ENCODE peak calls at places on chromosomes 16 and 17, in six cellular contexts. One of them, this sample, is unnamed.

GRCh38 chr17:55652114-55652513 is 70.5 kb downstream of the TMEM100 start:
- DNase-seq in NCI-H2081: no peak
- DNase-seq in GF-D8: no peak
- DNase-seq in stimulated activated CD8-positive, alpha-beta memory T cell treated with anti-CD3 and anti-CD28 coated beads, Interleukin-7, amount 100 ng/mL, for 24 hours: no peak
- DNase-seq in progenitor cell of endocrine pancreas: no peak
- DNase-seq in activated naive CD4-positive, alpha-beta T cell treated with anti-CD3 and anti-CD28 coated beads for 36 hours: no peak
- DNase-seq in this sample: no peak

GRCh38 chr17:81508639-81509047 is 4.0 kb downstream of the ACTG1 start:
- DNase-seq in activated naive CD4-positive, alpha-beta T cell treated with anti-CD3 and anti-CD28 coated beads for 36 hours: no peak
- DNase-seq in GF-D8: no peak
- DNase-seq in stimulated activated CD8-positive, alpha-beta memory T cell treated with anti-CD3 and anti-CD28 coated beads, Interleukin-7, amount 100 ng/mL, for 24 hours: no peak
- DNase-seq in progenitor cell of endocrine pancreas: no peak
- DNase-seq in NCI-H2081: no peak
- DNase-seq in this sample: no peak

GRCh38 chr16:87541882-87542234 is 49.0 kb upstream of the ZCCHC14 start:
- DNase-seq in stimulated activated CD8-positive, alpha-beta memory T cell treated with anti-CD3 and anti-CD28 coated beads, Interleukin-7, amount 100 ng/mL, for 24 hours: no peak
- DNase-seq in activated naive CD4-positive, alpha-beta T cell treated with anti-CD3 and anti-CD28 coated beads for 36 hours: no peak
- DNase-seq in GF-D8: no peak
- DNase-seq in NCI-H2081: no peak
- DNase-seq in progenitor cell of endocrine pancreas: no peak
- DNase-seq in this sample: no peak

GRCh38 chr16:2963074-2963610 is 933 bp upstream of the KREMEN2 start:
- DNase-seq in GF-D8: no peak
- DNase-seq in activated naive CD4-positive, alpha-beta T cell treated with anti-CD3 and anti-CD28 coated beads for 36 hours: no peak
- DNase-seq in progenitor cell of endocrine pancreas: no peak
- DNase-seq in NCI-H2081: no peak
- DNase-seq in stimulated activated CD8-positive, alpha-beta memory T cell treated with anti-CD3 and anti-CD28 coated beads, Interleukin-7, amount 100 ng/mL, for 24 hours: no peak
- DNase-seq in this sample: no peak

GRCh38 chr16:72836181-72836580 is 211.7 kb downstream of the ZFHX3 start:
- DNase-seq in stimulated activated CD8-positive, alpha-beta memory T cell treated with anti-CD3 and anti-CD28 coated beads, Interleukin-7, amount 100 ng/mL, for 24 hours: no peak
- DNase-seq in NCI-H2081: no peak
- DNase-seq in progenitor cell of endocrine pancreas: no peak
- DNase-seq in GF-D8: no peak
- DNase-seq in activated naive CD4-positive, alpha-beta T cell treated with anti-CD3 and anti-CD28 coated beads for 36 hours: no peak
- DNase-seq in this sample: no peak

GRCh38 chr16:19900590-19900989 is 15.9 kb upstream of the GPRC5B start:
- DNase-seq in activated naive CD4-positive, alpha-beta T cell treated with anti-CD3 and anti-CD28 coated beads for 36 hours: no peak
- DNase-seq in progenitor cell of endocrine pancreas: no peak
- DNase-seq in NCI-H2081: no peak
- DNase-seq in stimulated activated CD8-positive, alpha-beta memory T cell treated with anti-CD3 and anti-CD28 coated beads, Interleukin-7, amount 100 ng/mL, for 24 hours: no peak
- DNase-seq in GF-D8: no peak
- DNase-seq in this sample: no peak

GRCh38 chr17:49260011-49260921 is 29.7 kb upstream of the PHOSPHO1 start:
- DNase-seq in GF-D8: peak; percentile 18
- DNase-seq in NCI-H2081: peak; percentile 34
- DNase-seq in activated naive CD4-positive, alpha-beta T cell treated with anti-CD3 and anti-CD28 coated beads for 36 hours: peak; percentile 69
- DNase-seq in progenitor cell of endocrine pancreas: peak; percentile 13
- DNase-seq in stimulated activated CD8-positive, alpha-beta memory T cell treated with anti-CD3 and anti-CD28 coated beads, Interleukin-7, amount 100 ng/mL, for 24 hours: peak; percentile 20
- DNase-seq in this sample: peak; percentile 32

GRCh38 chr17:18027280-18027679 is 11.7 kb downstream of the ATPAF2 start:
- DNase-seq in progenitor cell of endocrine pancreas: no peak
- DNase-seq in GF-D8: no peak
- DNase-seq in NCI-H2081: no peak
- DNase-seq in stimulated activated CD8-positive, alpha-beta memory T cell treated with anti-CD3 and anti-CD28 coated beads, Interleukin-7, amount 100 ng/mL, for 24 hours: no peak
- DNase-seq in activated naive CD4-positive, alpha-beta T cell treated with anti-CD3 and anti-CD28 coated beads for 36 hours: no peak
- DNase-seq in this sample: no peak

GRCh38 chr17:61307905-61308886 is 91.4 kb upstream of the TBX2 start:
- DNase-seq in NCI-H2081: no peak
- DNase-seq in GF-D8: no peak
- DNase-seq in activated naive CD4-positive, alpha-beta T cell treated with anti-CD3 and anti-CD28 coated beads for 36 hours: no peak
- DNase-seq in stimulated activated CD8-positive, alpha-beta memory T cell treated with anti-CD3 and anti-CD28 coated beads, Interleukin-7, amount 100 ng/mL, for 24 hours: no peak
- DNase-seq in progenitor cell of endocrine pancreas: no peak
- DNase-seq in this sample: no peak

GRCh38 chr16:30005341-30006094 is 5.3 kb downstream of the DOC2A start:
- DNase-seq in progenitor cell of endocrine pancreas: no peak
- DNase-seq in GF-D8: no peak
- DNase-seq in stimulated activated CD8-positive, alpha-beta memory T cell treated with anti-CD3 and anti-CD28 coated beads, Interleukin-7, amount 100 ng/mL, for 24 hours: no peak
- DNase-seq in activated naive CD4-positive, alpha-beta T cell treated with anti-CD3 and anti-CD28 coated beads for 36 hours: peak; percentile 49
- DNase-seq in NCI-H2081: no peak
- DNase-seq in this sample: peak; percentile 46

GRCh38 chr16:27791404-27791719 is 241.4 kb downstream of the KATNIP start:
- DNase-seq in activated naive CD4-positive, alpha-beta T cell treated with anti-CD3 and anti-CD28 coated beads for 36 hours: no peak
- DNase-seq in NCI-H2081: no peak
- DNase-seq in stimulated activated CD8-positive, alpha-beta memory T cell treated with anti-CD3 and anti-CD28 coated beads, Interleukin-7, amount 100 ng/mL, for 24 hours: no peak
- DNase-seq in progenitor cell of endocrine pancreas: no peak
- DNase-seq in GF-D8: no peak
- DNase-seq in this sample: no peak

GRCh38 chr16:2970563-2970962 is 1.4 kb downstream of the PAQR4 start:
- DNase-seq in stimulated activated CD8-positive, alpha-beta memory T cell treated with anti-CD3 and anti-CD28 coated beads, Interleukin-7, amount 100 ng/mL, for 24 hours: no peak
- DNase-seq in NCI-H2081: no peak
- DNase-seq in activated naive CD4-positive, alpha-beta T cell treated with anti-CD3 and anti-CD28 coated beads for 36 hours: no peak
- DNase-seq in progenitor cell of endocrine pancreas: no peak
- DNase-seq in GF-D8: no peak
- DNase-seq in this sample: no peak

GRCh38 chr17:57484081-57484666 is 227.9 kb downstream of the MSI2 start:
- DNase-seq in activated naive CD4-positive, alpha-beta T cell treated with anti-CD3 and anti-CD28 coated beads for 36 hours: no peak
- DNase-seq in NCI-H2081: no peak
- DNase-seq in stimulated activated CD8-positive, alpha-beta memory T cell treated with anti-CD3 and anti-CD28 coated beads, Interleukin-7, amount 100 ng/mL, for 24 hours: no peak
- DNase-seq in progenitor cell of endocrine pancreas: no peak
- DNase-seq in GF-D8: no peak
- DNase-seq in this sample: no peak

GRCh38 chr17:56174421-56174820 is 21.1 kb downstream of the ANKFN1 start:
- DNase-seq in progenitor cell of endocrine pancreas: no peak
- DNase-seq in GF-D8: no peak
- DNase-seq in NCI-H2081: no peak
- DNase-seq in stimulated activated CD8-positive, alpha-beta memory T cell treated with anti-CD3 and anti-CD28 coated beads, Interleukin-7, amount 100 ng/mL, for 24 hours: no peak
- DNase-seq in activated naive CD4-positive, alpha-beta T cell treated with anti-CD3 and anti-CD28 coated beads for 36 hours: no peak
- DNase-seq in this sample: no peak

GRCh38 chr17:37019117-37019744 is 70.5 kb downstream of the AATF start:
- DNase-seq in progenitor cell of endocrine pancreas: no peak
- DNase-seq in activated naive CD4-positive, alpha-beta T cell treated with anti-CD3 and anti-CD28 coated beads for 36 hours: no peak
- DNase-seq in GF-D8: no peak
- DNase-seq in NCI-H2081: peak; percentile 38
- DNase-seq in stimulated activated CD8-positive, alpha-beta memory T cell treated with anti-CD3 and anti-CD28 coated beads, Interleukin-7, amount 100 ng/mL, for 24 hours: no peak
- DNase-seq in this sample: no peak